ENCODE peak calls at places on chromosomes 6 and 20, in ten cellular contexts. R is stomach, X is transverse colon, C is body of pancreas, E is breast epithelium, F is heart left ventricle, Z is K562, U is A549, K is suprapubic skin, W is esophagus squamous epithelium. H is an unnamed sample.

GRCh38 chr20:19749537-19749936 is 8.5 kb upstream of the RIN2 start:
- DNase-seq in R (no peak), X (no peak), C (no peak), E (no peak), F (no peak), Z (no peak), U (no peak), K (no peak), W (no peak), H (no peak)

GRCh38 chr20:16236589-16237241 is 336.5 kb downstream of the KIF16B start:
- DNase-seq in R (no peak), X (no peak), C (no peak), E (no peak), F (no peak), Z (no peak), U (no peak), K (no peak), W (no peak), H (no peak)

GRCh38 chr20:54103067-54103761 is 32.8 kb upstream of the BCAS1 start:
- DNase-seq in R (peak), X (peak), C (peak), E (no peak), F (peak), Z (peak), U (peak), K (no peak), W (no peak), H (peak)

GRCh38 chr20:51500311-51500710 is 42.2 kb downstream of the NFATC2 start:
- DNase-seq in R (no peak), X (no peak), C (peak), E (no peak), F (no peak), Z (peak), U (no peak), K (peak), W (no peak), H (no peak)

GRCh38 chr6:170019259-170020040 is 268.0 kb downstream of the ERMARD start:
- DNase-seq in R (peak), X (no peak), C (no peak), E (no peak), F (no peak), Z (no peak), U (no peak), K (peak), W (no peak), H (peak)

GRCh38 chr20:6819599-6819998 is 52.1 kb downstream of the BMP2 start:
- DNase-seq in R (no peak), X (peak), C (peak), E (no peak), F (no peak), Z (no peak), U (no peak), K (no peak), W (no peak), H (no peak)

GRCh38 chr6:98871057-98871456 is 36.7 kb downstream of the POU3F2 start:
- DNase-seq in R (no peak), X (no peak), C (no peak), E (no peak), F (no peak), Z (no peak), U (no peak), K (no peak), W (no peak), H (no peak)

GRCh38 chr20:62062661-62063600 is 2.8 kb downstream of the TAF4 start:
- DNase-seq in R (no peak), X (no peak), C (no peak), E (no peak), F (no peak), Z (no peak), U (no peak), K (no peak), W (no peak), H (no peak)

GRCh38 chr6:13710552-13711383 is 867 bp downstream of the RANBP9 start:
- DNase-seq in R (peak), X (peak), C (peak), E (peak), F (peak), Z (peak), U (no peak), K (peak), W (no peak), H (peak)

GRCh38 chr20:39778847-39779641 is 816.9 kb downstream of the DHX35 start:
- DNase-seq in R (no peak), X (no peak), C (peak), E (no peak), F (no peak), Z (no peak), U (no peak), K (no peak), W (no peak), H (no peak)
- TF ChIP-seq CTCF in R (no peak), X (no peak), C (no peak), E (no peak), F (no peak), Z (no peak), U (no peak), K (no peak), W (no peak), H (no peak)

GRCh38 chr6:47337519-47337918 is 27.8 kb upstream of the TNFRSF21 start:
- DNase-seq in R (no peak), X (no peak), C (no peak), E (no peak), F (no peak), Z (no peak), U (no peak), K (no peak), W (no peak), H (no peak)

GRCh38 chr6:47334334-47334733 is 24.6 kb upstream of the TNFRSF21 start:
- DNase-seq in R (no peak), X (no peak), C (no peak), E (no peak), F (no peak), Z (no peak), U (no peak), K (no peak), W (no peak), H (no peak)

GRCh38 chr6:47335456-47335855 is 25.8 kb upstream of the TNFRSF21 start:
- DNase-seq in R (no peak), X (no peak), C (peak), E (no peak), F (no peak), Z (no peak), U (no peak), K (no peak), W (no peak), H (no peak)

GRCh38 chr6:47336334-47336733 is 26.6 kb upstream of the TNFRSF21 start:
- DNase-seq in R (no peak), X (no peak), C (no peak), E (no peak), F (no peak), Z (no peak), U (no peak), K (no peak), W (no peak), H (no peak)
- TF ChIP-seq POLR2A in R (no peak), X (no peak), C (no peak), E (no peak), F (no peak), Z (no peak), U (no peak), K (no peak), W (no peak), H (no peak)

DNA sequence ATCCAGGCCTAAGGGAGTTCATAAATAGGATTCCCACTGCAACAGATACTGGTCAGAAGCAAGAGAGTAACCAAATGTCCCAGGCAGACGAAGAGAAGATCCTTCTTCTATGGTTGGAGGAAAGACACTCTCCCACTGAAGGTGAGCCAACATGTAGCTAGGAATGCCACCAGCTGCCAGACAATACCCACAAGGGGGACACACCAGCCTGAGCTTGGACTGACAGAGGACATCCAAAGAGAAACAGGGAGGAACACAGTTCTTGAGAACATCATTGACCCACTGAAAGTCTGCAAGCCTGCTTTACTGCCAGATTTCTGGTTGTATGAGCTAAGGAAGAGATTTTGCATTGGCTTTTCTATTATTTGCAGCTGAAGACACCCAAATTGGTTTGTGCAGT is 80.1 kb downstream of the PXDC1 start:
- DNase-seq in R (no peak), X (no peak), C (no peak), E (no peak), F (no peak), Z (no peak), U (no peak), K (no peak), W (no peak), H (no peak)
- TF ChIP-seq CTCF in R (no peak), X (no peak), C (no peak), E (no peak), F (no peak), Z (no peak), U (no peak), K (no peak), W (no peak), H (no peak)

GRCh38 chr6:159063549-159063948 is 18.8 kb upstream of the TAGAP start:
- DNase-seq in R (no peak), X (no peak), C (no peak), E (no peak), F (no peak), Z (no peak), U (no peak), K (no peak), W (no peak), H (no peak)
- TF ChIP-seq POLR2A in R (no peak), X (no peak), C (no peak), E (no peak), F (no peak), Z (no peak), U (no peak), K (no peak), W (no peak), H (no peak)

DNA sequence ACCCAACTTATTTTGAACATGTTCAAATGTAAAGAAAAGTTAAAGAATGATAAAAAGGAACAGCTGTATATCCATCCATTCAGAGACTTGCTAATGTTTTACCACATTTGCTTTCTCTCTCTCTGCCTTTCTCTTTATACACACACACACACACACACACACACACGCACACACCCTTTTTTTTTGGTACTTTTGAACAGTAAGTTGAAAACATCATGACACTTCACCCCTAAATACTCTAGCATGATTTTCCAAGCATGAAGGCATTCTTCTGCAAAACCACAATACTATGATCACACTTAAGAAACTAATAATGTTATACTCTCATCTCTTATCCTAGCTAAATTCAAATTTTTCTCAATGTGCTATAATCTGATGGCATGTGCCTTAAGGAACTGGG is 192.3 kb downstream of the UTRN start:
- DNase-seq in R (no peak), X (no peak), C (no peak), E (no peak), F (no peak), Z (no peak), U (no peak), K (no peak), W (no peak), H (no peak)
- TF ChIP-seq CTCF in R (no peak), X (no peak), C (no peak), E (no peak), F (no peak), Z (no peak), U (no peak), K (no peak), W (no peak), H (no peak)

GRCh38 chr20:38272398-38272797 is 11.9 kb upstream of the KIAA1755 start:
- DNase-seq in R (no peak), X (no peak), C (no peak), E (no peak), F (no peak), Z (no peak), U (no peak), K (peak), W (no peak), H (no peak)

GRCh38 chr20:38271609-38272120 is 11.1 kb upstream of the KIAA1755 start:
- DNase-seq in R (no peak), X (no peak), C (no peak), E (no peak), F (no peak), Z (no peak), U (no peak), K (no peak), W (no peak), H (no peak)

GRCh38 chr20:38275815-38276550 is 15.4 kb upstream of the KIAA1755 start:
- DNase-seq in R (no peak), X (no peak), C (no peak), E (no peak), F (no peak), Z (no peak), U (peak), K (peak), W (no peak), H (peak)

GRCh38 chr20:38270869-38271608 is 10.5 kb upstream of the KIAA1755 start:
- DNase-seq in R (no peak), X (no peak), C (no peak), E (no peak), F (peak), Z (no peak), U (peak), K (no peak), W (no peak), H (no peak)

DNA sequence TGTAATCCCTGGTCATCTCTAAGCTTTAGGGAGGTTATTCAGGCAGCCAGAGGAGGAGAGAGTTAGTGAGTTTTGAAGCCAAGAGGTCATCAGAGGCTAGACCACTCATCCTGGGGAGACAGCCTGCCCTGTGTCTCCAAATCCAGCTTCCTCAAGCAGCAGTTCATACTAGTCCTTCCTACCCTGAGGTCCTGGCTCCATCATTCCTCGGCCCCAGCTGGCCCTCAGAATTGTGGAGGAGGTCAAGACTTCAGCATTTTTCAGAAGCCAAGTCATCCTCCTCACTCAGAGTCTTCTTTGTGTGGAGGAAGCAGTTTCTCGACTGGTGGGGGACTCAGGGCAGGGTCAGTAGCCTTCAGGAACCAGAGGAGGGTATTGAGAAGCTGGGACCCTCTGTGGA is 12.4 kb upstream of the KIAA1755 start:
- DNase-seq in R (no peak), X (no peak), C (peak), E (no peak), F (peak), Z (no peak), U (no peak), K (peak), W (no peak), H (peak)
- TF ChIP-seq POLR2A in R (no peak), X (no peak), C (no peak), E (no peak), F (no peak), Z (no peak), U (no peak), K (no peak), W (no peak), H (no peak)

DNA sequence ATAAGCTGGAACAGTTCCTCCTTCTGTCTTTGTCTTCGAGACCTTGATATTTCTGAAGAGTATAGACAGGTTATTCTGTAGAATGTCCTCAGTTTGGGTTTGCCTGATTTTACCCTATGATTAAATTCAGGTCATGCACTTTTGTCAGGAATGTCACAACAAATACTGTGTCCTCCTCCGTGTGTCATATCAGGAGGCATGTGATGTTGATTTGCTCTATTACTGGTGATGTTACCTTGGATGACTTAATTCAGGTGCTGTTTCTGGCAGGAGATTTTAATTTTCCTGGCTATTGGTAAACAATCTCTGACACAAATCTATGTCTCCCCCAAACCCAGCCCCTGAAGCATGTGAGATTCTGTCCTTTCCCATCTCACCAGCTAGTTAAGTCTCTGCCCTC is 33.3 kb upstream of the CHMP4B start:
- DNase-seq in R (no peak), X (no peak), C (no peak), E (no peak), F (no peak), Z (no peak), U (no peak), K (no peak), W (no peak), H (no peak)
- TF ChIP-seq CTCF in R (no peak), X (no peak), C (no peak), E (no peak), F (no peak), Z (no peak), U (no peak), K (no peak), W (no peak), H (no peak)

DNA sequence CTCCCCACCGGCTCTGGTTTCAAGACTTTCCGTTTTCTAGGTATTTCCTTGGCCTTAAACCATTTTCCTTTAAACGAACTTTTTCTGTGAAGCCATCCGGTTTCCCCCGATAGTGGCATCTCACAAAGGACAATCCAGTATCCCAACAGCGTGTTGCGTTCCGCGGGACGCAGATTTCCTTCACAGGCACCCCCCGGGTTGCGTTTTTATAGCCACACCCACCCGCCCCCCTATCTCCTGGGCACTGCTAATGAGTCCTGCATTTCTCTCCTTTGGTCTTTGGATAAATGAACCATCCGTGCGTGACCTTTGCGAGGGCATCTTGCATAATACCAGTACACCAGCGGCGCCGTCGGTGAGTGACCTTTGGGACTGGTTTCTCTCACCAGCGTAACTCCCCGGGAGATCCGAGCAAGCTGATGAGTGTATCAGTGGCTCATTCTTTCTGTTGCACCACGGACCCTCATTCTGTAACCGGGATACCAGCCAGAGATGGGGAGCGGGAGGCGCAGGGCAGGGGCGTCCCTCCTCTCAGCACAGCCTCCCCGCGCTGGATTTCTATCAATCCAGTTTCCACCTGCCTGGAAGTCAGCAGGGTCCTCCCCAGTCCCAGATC is 581 bp upstream of the NQO2 start:
- DNase-seq in R (peak), X (peak), C (peak), E (peak), F (no peak), Z (no peak), U (peak), K (peak), W (peak), H (peak)
- TF ChIP-seq POLR2A in R (no peak), X (no peak), C (no peak), E (no peak), F (no peak), Z (no peak), U (peak), K (no peak), W (no peak), H (no peak)